ENCODE peak calls at places on chromosomes 13 and 19, in five cellular contexts. One of them, this sample, is unnamed.

GRCh38 chr19:16627194-16627927 is 643 bp downstream of the MED26 start:
- DNase-seq in natural killer cell: peak
- DNase-seq in M059J: peak
- DNase-seq in CD8-positive, alpha-beta memory T cell: no peak
- DNase-seq in activated CD4-positive, alpha-beta T cell treated with anti-CD3 and anti-CD28 coated beads for 36 hours: peak
- DNase-seq in this sample: peak

GRCh38 chr19:54188224-54188871 is 1.0 kb downstream of the MBOAT7 start:
- DNase-seq in natural killer cell: peak
- DNase-seq in M059J: peak
- DNase-seq in CD8-positive, alpha-beta memory T cell: peak
- DNase-seq in activated CD4-positive, alpha-beta T cell treated with anti-CD3 and anti-CD28 coated beads for 36 hours: peak
- DNase-seq in this sample: peak

GRCh38 chr13:102333320-102334181 is 68.3 kb downstream of the FGF14 start:
- DNase-seq in natural killer cell: no peak
- DNase-seq in M059J: no peak
- DNase-seq in CD8-positive, alpha-beta memory T cell: no peak
- DNase-seq in activated CD4-positive, alpha-beta T cell treated with anti-CD3 and anti-CD28 coated beads for 36 hours: no peak
- DNase-seq in this sample: no peak

GRCh38 chr19:45881909-45882528 is 3.9 kb downstream of the IRF2BP1 start:
- DNase-seq in natural killer cell: no peak
- DNase-seq in M059J: no peak
- DNase-seq in CD8-positive, alpha-beta memory T cell: no peak
- DNase-seq in activated CD4-positive, alpha-beta T cell treated with anti-CD3 and anti-CD28 coated beads for 36 hours: no peak
- DNase-seq in this sample: no peak

GRCh38 chr13:94480672-94481145 is 1.2 kb upstream of the DCT start:
- DNase-seq in natural killer cell: no peak
- DNase-seq in M059J: no peak
- DNase-seq in CD8-positive, alpha-beta memory T cell: no peak
- DNase-seq in activated CD4-positive, alpha-beta T cell treated with anti-CD3 and anti-CD28 coated beads for 36 hours: peak
- DNase-seq in this sample: no peak

GRCh38 chr19:16025108-16026101 is 50.9 kb upstream of the TPM4 start:
- DNase-seq in natural killer cell: no peak
- DNase-seq in M059J: peak
- DNase-seq in CD8-positive, alpha-beta memory T cell: no peak
- DNase-seq in activated CD4-positive, alpha-beta T cell treated with anti-CD3 and anti-CD28 coated beads for 36 hours: peak
- DNase-seq in this sample: peak

GRCh38 chr13:96816874-96817273 is 177.4 kb downstream of the OXGR1 start:
- DNase-seq in natural killer cell: no peak
- DNase-seq in M059J: no peak
- DNase-seq in CD8-positive, alpha-beta memory T cell: no peak
- DNase-seq in activated CD4-positive, alpha-beta T cell treated with anti-CD3 and anti-CD28 coated beads for 36 hours: no peak
- DNase-seq in this sample: no peak

GRCh38 chr13:94620286-94620896 is 18.7 kb downstream of the GPR180 start:
- DNase-seq in natural killer cell: no peak
- DNase-seq in M059J: peak
- DNase-seq in CD8-positive, alpha-beta memory T cell: no peak
- DNase-seq in activated CD4-positive, alpha-beta T cell treated with anti-CD3 and anti-CD28 coated beads for 36 hours: peak
- DNase-seq in this sample: peak

GRCh38 chr13:75482820-75483079 is 781 bp upstream of the TBC1D4 start:
- DNase-seq in natural killer cell: no peak
- DNase-seq in M059J: no peak
- DNase-seq in CD8-positive, alpha-beta memory T cell: no peak
- DNase-seq in activated CD4-positive, alpha-beta T cell treated with anti-CD3 and anti-CD28 coated beads for 36 hours: no peak
- DNase-seq in this sample: no peak

GRCh38 chr19:14078406-14078805 is 5.8 kb downstream of the MISP3 start:
- DNase-seq in natural killer cell: no peak
- DNase-seq in M059J: no peak
- DNase-seq in CD8-positive, alpha-beta memory T cell: no peak
- DNase-seq in activated CD4-positive, alpha-beta T cell treated with anti-CD3 and anti-CD28 coated beads for 36 hours: no peak
- DNase-seq in this sample: no peak

GRCh38 chr19:10553943-10554381 is 10.3 kb downstream of the ATG4D start:
- DNase-seq in natural killer cell: peak
- DNase-seq in M059J: no peak
- DNase-seq in CD8-positive, alpha-beta memory T cell: peak
- DNase-seq in activated CD4-positive, alpha-beta T cell treated with anti-CD3 and anti-CD28 coated beads for 36 hours: peak
- DNase-seq in this sample: no peak

GRCh38 chr13:92823059-92823458 is 403.5 kb upstream of the GPC6 start:
- DNase-seq in natural killer cell: no peak
- DNase-seq in M059J: no peak
- DNase-seq in CD8-positive, alpha-beta memory T cell: no peak
- DNase-seq in activated CD4-positive, alpha-beta T cell treated with anti-CD3 and anti-CD28 coated beads for 36 hours: no peak
- DNase-seq in this sample: no peak

GRCh38 chr19:16888629-16889371 is at the start of gene F2RL3:
- DNase-seq in natural killer cell: no peak
- DNase-seq in M059J: peak
- DNase-seq in CD8-positive, alpha-beta memory T cell: no peak
- DNase-seq in activated CD4-positive, alpha-beta T cell treated with anti-CD3 and anti-CD28 coated beads for 36 hours: no peak
- DNase-seq in this sample: peak

GRCh38 chr13:27007166-27007565 is 164.4 kb downstream of the USP12 start:
- DNase-seq in natural killer cell: no peak
- DNase-seq in M059J: no peak
- DNase-seq in CD8-positive, alpha-beta memory T cell: no peak
- DNase-seq in activated CD4-positive, alpha-beta T cell treated with anti-CD3 and anti-CD28 coated beads for 36 hours: no peak
- DNase-seq in this sample: no peak

GRCh38 chr19:1264801-1265610 is 4.1 kb upstream of the CIRBP start:
- DNase-seq in natural killer cell: no peak
- DNase-seq in M059J: peak
- DNase-seq in CD8-positive, alpha-beta memory T cell: no peak
- DNase-seq in activated CD4-positive, alpha-beta T cell treated with anti-CD3 and anti-CD28 coated beads for 36 hours: no peak
- DNase-seq in this sample: peak

GRCh38 chr13:33112745-33113144 is 96.5 kb downstream of the KL start:
- DNase-seq in natural killer cell: no peak
- DNase-seq in M059J: no peak
- DNase-seq in CD8-positive, alpha-beta memory T cell: no peak
- DNase-seq in activated CD4-positive, alpha-beta T cell treated with anti-CD3 and anti-CD28 coated beads for 36 hours: no peak
- DNase-seq in this sample: no peak

GRCh38 chr13:30690282-30691188 is 44.8 kb upstream of the ALOX5AP start:
- DNase-seq in natural killer cell: no peak
- DNase-seq in M059J: peak
- DNase-seq in CD8-positive, alpha-beta memory T cell: peak
- DNase-seq in activated CD4-positive, alpha-beta T cell treated with anti-CD3 and anti-CD28 coated beads for 36 hours: peak
- DNase-seq in this sample: peak

GRCh38 chr13:33057019-33057785 is 41.0 kb downstream of the KL start:
- DNase-seq in natural killer cell: no peak
- DNase-seq in M059J: peak
- DNase-seq in CD8-positive, alpha-beta memory T cell: no peak
- DNase-seq in activated CD4-positive, alpha-beta T cell treated with anti-CD3 and anti-CD28 coated beads for 36 hours: no peak
- DNase-seq in this sample: peak

GRCh38 chr19:29771708-29772415 is 39.9 kb upstream of the CCNE1 start:
- DNase-seq in natural killer cell: no peak
- DNase-seq in M059J: peak
- DNase-seq in CD8-positive, alpha-beta memory T cell: no peak
- DNase-seq in activated CD4-positive, alpha-beta T cell treated with anti-CD3 and anti-CD28 coated beads for 36 hours: peak
- DNase-seq in this sample: peak

GRCh38 chr19:56829586-56829985 is 10.9 kb downstream of the PEG3 start:
- DNase-seq in natural killer cell: no peak
- DNase-seq in M059J: no peak
- DNase-seq in CD8-positive, alpha-beta memory T cell: no peak
- DNase-seq in activated CD4-positive, alpha-beta T cell treated with anti-CD3 and anti-CD28 coated beads for 36 hours: no peak
- DNase-seq in this sample: no peak

GRCh38 chr19:18349524-18350128 is 9.2 kb downstream of the PGPEP1 start:
- DNase-seq in natural killer cell: no peak
- DNase-seq in M059J: peak
- DNase-seq in CD8-positive, alpha-beta memory T cell: no peak
- DNase-seq in activated CD4-positive, alpha-beta T cell treated with anti-CD3 and anti-CD28 coated beads for 36 hours: peak
- DNase-seq in this sample: peak

GRCh38 chr13:77038907-77039470 is 12.0 kb upstream of the FBXL3 start:
- DNase-seq in natural killer cell: no peak
- DNase-seq in M059J: no peak
- DNase-seq in CD8-positive, alpha-beta memory T cell: no peak
- DNase-seq in activated CD4-positive, alpha-beta T cell treated with anti-CD3 and anti-CD28 coated beads for 36 hours: no peak
- DNase-seq in this sample: no peak

GRCh38 chr13:84649853-84650252 is 767.6 kb upstream of the SLITRK1 start:
- DNase-seq in natural killer cell: no peak
- DNase-seq in M059J: peak
- DNase-seq in CD8-positive, alpha-beta memory T cell: no peak
- DNase-seq in activated CD4-positive, alpha-beta T cell treated with anti-CD3 and anti-CD28 coated beads for 36 hours: no peak
- DNase-seq in this sample: peak

GRCh38 chr13:44493213-44493812 is 82.8 kb downstream of the TSC22D1 start:
- DNase-seq in natural killer cell: no peak
- DNase-seq in M059J: no peak
- DNase-seq in CD8-positive, alpha-beta memory T cell: no peak
- DNase-seq in activated CD4-positive, alpha-beta T cell treated with anti-CD3 and anti-CD28 coated beads for 36 hours: no peak
- DNase-seq in this sample: no peak

This sample was measured in ELR.